ENCODE peak calls at places on chromosome 15, in five cellular contexts. C is activated CD8-positive, alpha-beta memory T cell treated with anti-CD3 and anti-CD28 coated beads, Interleukin-2, amount 50 U/mL, for 48 hours; L is NCI-H1105; J is GM12865; O is mesenchymal stem cell. Z is an unnamed sample.

GRCh38 chr15:63501256-63502089 is 2.9 kb upstream of the USP3 start:
- DNase-seq in C (peak), L (no peak), J (peak), O (peak), Z (peak)

GRCh38 chr15:63086967-63087366 is 34.7 kb upstream of the LACTB start:
- DNase-seq in C (no peak), L (no peak), J (no peak), O (peak), Z (no peak)

GRCh38 chr15:48059786-48060185 is 61.0 kb upstream of the SLC24A5 start:
- DNase-seq in C (no peak), L (no peak), J (no peak), O (no peak), Z (peak)

GRCh38 chr15:56815247-56815646 is 81.9 kb upstream of the ZNF280D start:
- DNase-seq in C (no peak), L (no peak), J (no peak), O (no peak), Z (no peak)

GRCh38 chr15:77841376-77841775 is 208.7 kb upstream of the LINGO1 start:
- DNase-seq in C (no peak), L (no peak), J (no peak), O (no peak), Z (no peak)

GRCh38 chr15:96285715-96286367 is 44.7 kb upstream of the NR2F2 start:
- DNase-seq in C (no peak), L (no peak), J (no peak), O (no peak), Z (no peak)

GRCh38 chr15:89768071-89768500 is 8.0 kb upstream of the MESP2 start:
- DNase-seq in C (no peak), L (no peak), J (no peak), O (no peak), Z (no peak)

GRCh38 chr15:68442041-68442440 is 10.1 kb upstream of the ITGA11 start:
- DNase-seq in C (no peak), L (no peak), J (no peak), O (peak), Z (no peak)

GRCh38 chr15:92614791-92615785 is 40.5 kb downstream of the FAM174B start:
- DNase-seq in C (no peak), L (no peak), J (no peak), O (no peak), Z (no peak)

GRCh38 chr15:88636039-88636438 is 2.8 kb upstream of the ISG20 start:
- DNase-seq in C (no peak), L (no peak), J (no peak), O (no peak), Z (no peak)

GRCh38 chr15:60713096-60714084 is 234.4 kb upstream of the ICE2 start:
- DNase-seq in C (no peak), L (no peak), J (no peak), O (peak), Z (no peak)

GRCh38 chr15:29044506-29044905 is 158.7 kb downstream of the APBA2 start:
- DNase-seq in C (peak), L (no peak), J (no peak), O (peak), Z (no peak)

GRCh38 chr15:68334661-68335124 is 57.1 kb downstream of the FEM1B start:
- DNase-seq in C (no peak), L (no peak), J (no peak), O (peak), Z (no peak)

GRCh38 chr15:59918994-59919951 is 84.8 kb upstream of the FOXB1 start:
- DNase-seq in C (peak), L (no peak), J (peak), O (no peak), Z (no peak)

GRCh38 chr15:64580696-64581407 is 120.5 kb downstream of the ZNF609 start:
- DNase-seq in C (no peak), L (no peak), J (no peak), O (no peak), Z (no peak)

GRCh38 chr15:21261965-21262850 is 178.1 kb downstream of the POTEB3 start:
- DNase-seq in C (no peak), L (no peak), J (no peak), O (no peak), Z (no peak)

Z was measured in hypothalamus.